ENCODE peak calls at places on chromosomes 11 and 22, in five cellular contexts. J is HS-27A; E is AG04450; C is LoVo; X is activated CD4-positive, alpha-beta T cell treated with anti-CD3 and anti-CD28 coated beads for 24 hours. Y is an unnamed sample.

GRCh38 chr11:7576671-7577225 is 62.9 kb downstream of the PPFIBP2 start:
- DNase-seq in J (no peak), E (no peak), C (no peak), X (no peak), Y (no peak)

GRCh38 chr11:35151241-35151640 is 12.3 kb downstream of the CD44 start:
- DNase-seq in J (no peak), E (no peak), C (no peak), X (no peak), Y (no peak)

GRCh38 chr11:134036484-134037092 is 32.3 kb upstream of the JAM3 start:
- DNase-seq in J (no peak), E (no peak), C (no peak), X (no peak), Y (no peak)

GRCh38 chr11:14065153-14065552 is 102.6 kb downstream of the SPON1 start:
- DNase-seq in J (no peak), E (no peak), C (no peak), X (no peak), Y (no peak)

GRCh38 chr22:36238348-36239149 is 778 bp downstream of the APOL2 start:
- DNase-seq in J (no peak), E (no peak), C (peak; percentile 16), X (no peak), Y (no peak)

GRCh38 chr11:30926130-30926529 is 340.0 kb upstream of the MPPED2 start:
- DNase-seq in J (no peak), E (no peak), C (no peak), X (no peak), Y (no peak)

GRCh38 chr11:79174045-79175008 is 266.5 kb downstream of the TENM4 start:
- DNase-seq in J (no peak), E (no peak), C (no peak), X (no peak), Y (no peak)

GRCh38 chr11:75306529-75306928 is 44.9 kb downstream of the ARRB1 start:
- DNase-seq in J (no peak), E (no peak), C (no peak), X (no peak), Y (no peak)

GRCh38 chr22:45276507-45276906 is 8.2 kb upstream of the UPK3A start:
- DNase-seq in J (no peak), E (no peak), C (no peak), X (no peak), Y (no peak)

GRCh38 chr11:72578051-72578450 is 96.2 kb downstream of the PDE2A start:
- DNase-seq in J (no peak), E (no peak), C (no peak), X (no peak), Y (no peak)

GRCh38 chr11:17439316-17439782 is 37.3 kb downstream of the ABCC8 start:
- DNase-seq in J (no peak), E (no peak), C (no peak), X (no peak), Y (no peak)

GRCh38 chr11:125166347-125166841 is 1.8 kb downstream of the PKNOX2 start:
- DNase-seq in J (no peak), E (no peak), C (no peak), X (no peak), Y (no peak)

GRCh38 chr22:27534720-27535125 is 266.8 kb downstream of the MN1 start:
- DNase-seq in J (no peak), E (peak; percentile 30), C (no peak), X (no peak), Y (no peak)

GRCh38 chr22:36411589-36412258 is 24.0 kb upstream of the MYH9 start:
- DNase-seq in J (no peak), E (no peak), C (peak; percentile 49), X (no peak), Y (no peak)

GRCh38 chr22:50303848-50304527 is 3.5 kb downstream of the PLXNB2 start:
- DNase-seq in J (no peak), E (no peak), C (peak; percentile 66), X (no peak), Y (peak; percentile 49)

GRCh38 chr11:57131080-57131790 is 50.5 kb upstream of the LRRC55 start:
- DNase-seq in J (no peak), E (no peak), C (no peak), X (no peak), Y (peak; percentile 8)

Y was measured in LNCaP clone FGC.